ENCODE peak calls at places on chromosomes 11 and 22, in four cellular contexts. N is fibroblast of the aortic adventitia, T is cardiac fibroblast, B is H7. R is an unnamed sample.

GRCh38 chr11:32892355-32893090 is at the start of gene QSER1:
- DNase-seq in N (peak; percentile 29), T (peak; percentile 48), B (peak; percentile 94), R (peak; percentile 77)

GRCh38 chr11:43969543-43969942 is 27.1 kb downstream of the C11orf96 start:
- DNase-seq in B (no peak), T (peak; percentile 44), N (no peak), R (no peak)

GRCh38 chr11:61023086-61024035 is 51.9 kb downstream of the CD6 start:
- DNase-seq in B (no peak), T (no peak), N (no peak), R (no peak)

GRCh38 chr11:74849525-74850391 is 99.1 kb downstream of the XRRA1 start:
- DNase-seq in T (peak; percentile 89), N (peak; percentile 72), B (peak; percentile 69), R (no peak)

GRCh38 chr11:68137833-68138232 is 16.6 kb upstream of the CHKA start:
- DNase-seq in B (no peak), N (no peak), T (no peak), R (no peak)

GRCh38 chr11:62546937-62547625 is 475 bp upstream of the AHNAK start:
- DNase-seq in B (peak; percentile 76), T (peak; percentile 58), N (peak; percentile 37), R (peak; percentile 56)

GRCh38 chr22:22167791-22168189 is 76.8 kb upstream of the VPREB1 start:
- DNase-seq in T (no peak), N (no peak), B (no peak), R (no peak)

GRCh38 chr11:105046898-105047579 is 1.9 kb upstream of the CARD16 start:
- DNase-seq in B (no peak), T (peak; percentile 99), N (peak; percentile 98), R (peak; percentile 46)

GRCh38 chr11:94186342-94187203 is 57.9 kb downstream of the PANX1 start:
- DNase-seq in N (no peak), T (no peak), B (no peak), R (no peak)

GRCh38 chr11:73055002-73055401 is 87.1 kb downstream of the FCHSD2 start:
- DNase-seq in B (no peak), N (no peak), T (no peak), R (no peak)

GRCh38 chr11:9596926-9597325 is 23.5 kb downstream of the WEE1 start:
- DNase-seq in T (peak; percentile 44), B (no peak), N (no peak), R (no peak)

GRCh38 chr11:15180212-15180814 is 65.6 kb downstream of the INSC start:
- DNase-seq in T (no peak), N (peak; percentile 21), B (no peak), R (no peak)

GRCh38 chr11:27694992-27695391 is 5.3 kb downstream of the BDNF start:
- DNase-seq in T (peak; percentile 65), B (no peak), N (peak; percentile 76), R (no peak)

GRCh38 chr22:43222281-43222680 is 35.3 kb upstream of the TTLL12 start:
- DNase-seq in T (peak; percentile 4), N (no peak), B (no peak), R (no peak)

GRCh38 chr22:20653795-20654342 is 120.0 kb upstream of the SERPIND1 start:
- DNase-seq in N (no peak), T (no peak), B (no peak), R (no peak)

GRCh38 chr11:9046376-9046775 is 42.6 kb upstream of the NRIP3 start:
- DNase-seq in N (no peak), T (no peak), B (peak; percentile 50), R (no peak)

GRCh38 chr11:62888406-62888805 is 7.7 kb downstream of the SLC3A2 start:
- DNase-seq in T (no peak), N (no peak), B (no peak), R (no peak)

GRCh38 chr22:50479686-50480085 is 1.7 kb upstream of the ADM2 start:
- DNase-seq in B (no peak), T (no peak), N (no peak), R (no peak)

GRCh38 chr22:50483106-50483505 is 1.8 kb downstream of the ADM2 start:
- DNase-seq in B (no peak), T (no peak), N (no peak), R (no peak)

GRCh38 chr22:50481440-50482106 is at the start of gene ADM2:
- DNase-seq in N (peak; percentile 39), T (no peak), B (peak; percentile 100), R (peak; percentile 67)

GRCh38 chr22:50482107-50483074 is 1.0 kb downstream of the ADM2 start:
- DNase-seq in N (no peak), B (peak; percentile 88), T (no peak), R (no peak)

DNA sequence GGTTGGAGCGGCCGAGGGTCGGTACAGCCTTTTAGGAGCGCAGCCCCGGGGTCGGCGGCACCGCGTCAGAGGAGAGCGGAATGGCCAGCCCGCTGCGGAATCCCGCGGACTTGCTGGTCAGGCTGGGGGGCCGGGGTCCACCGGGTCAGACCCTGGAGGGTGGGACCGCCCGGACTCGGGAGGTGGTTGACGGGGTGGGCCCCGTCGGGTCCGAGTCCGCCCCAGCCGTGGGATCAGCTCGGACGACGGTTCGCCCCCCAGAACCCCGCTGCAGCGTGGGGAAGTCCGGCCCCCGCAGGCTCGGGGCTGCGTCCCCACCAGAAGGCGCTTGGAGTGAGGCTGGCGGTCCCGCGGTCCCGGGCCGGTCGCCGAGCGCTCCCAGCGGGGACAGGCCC is 301 bp upstream of the ADM2 start:
- DNase-seq in T (no peak), N (no peak), B (no peak), R (no peak)
- H3K4me3 ChIP-seq in T (peak overlapping the region; percentile 67), N (peak overlapping the region; percentile 83), B (peak overlapping the region; percentile 71), R (peak overlapping the region; percentile 52)

DNA sequence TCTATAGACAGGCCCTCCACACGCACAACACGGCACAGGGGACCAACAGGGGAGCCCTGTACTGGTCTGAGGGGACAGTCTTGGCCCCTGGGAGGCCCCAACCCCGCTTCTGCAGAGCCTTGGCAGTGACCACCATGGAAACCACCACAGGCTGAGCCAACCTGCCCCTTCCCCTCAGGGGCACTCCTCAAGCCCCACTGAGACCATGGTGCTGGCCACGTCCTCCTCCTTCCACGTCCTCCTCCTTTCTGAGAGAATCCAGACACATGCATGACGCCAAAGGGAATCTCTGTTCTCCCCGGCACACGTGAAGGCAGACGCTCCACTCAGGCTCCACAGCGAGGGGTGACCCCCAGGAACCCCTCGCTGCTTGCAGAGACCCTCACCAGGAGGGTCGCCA is 2.7 kb downstream of the BRD1 start:
- DNase-seq in N (no peak), B (no peak), T (no peak), R (no peak)
- H3K4me3 ChIP-seq in N (peak overlapping the region; percentile 80), B (no peak overlapping the region), T (peak overlapping the region; percentile 73), R (no peak overlapping the region)

DNA sequence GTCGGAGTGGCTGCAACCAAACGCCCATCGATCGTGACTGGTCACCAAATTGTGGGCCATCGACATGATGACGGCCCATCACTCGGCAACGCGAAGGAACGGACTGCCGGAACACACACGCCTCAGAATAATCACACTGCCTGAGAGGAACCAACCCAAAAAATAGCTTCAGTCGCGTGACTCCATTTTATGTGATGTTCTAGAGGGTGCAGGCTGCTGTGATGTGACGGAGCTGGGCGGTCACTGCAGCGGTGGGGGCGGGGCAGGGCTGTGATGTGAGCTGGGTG is 174.6 kb downstream of the CTTN start:
- DNase-seq in B (no peak), N (no peak), T (no peak), R (no peak)
- H3K4me3 ChIP-seq in B (no peak overlapping the region), N (no peak overlapping the region), T (no peak overlapping the region), R (no peak overlapping the region)

DNA sequence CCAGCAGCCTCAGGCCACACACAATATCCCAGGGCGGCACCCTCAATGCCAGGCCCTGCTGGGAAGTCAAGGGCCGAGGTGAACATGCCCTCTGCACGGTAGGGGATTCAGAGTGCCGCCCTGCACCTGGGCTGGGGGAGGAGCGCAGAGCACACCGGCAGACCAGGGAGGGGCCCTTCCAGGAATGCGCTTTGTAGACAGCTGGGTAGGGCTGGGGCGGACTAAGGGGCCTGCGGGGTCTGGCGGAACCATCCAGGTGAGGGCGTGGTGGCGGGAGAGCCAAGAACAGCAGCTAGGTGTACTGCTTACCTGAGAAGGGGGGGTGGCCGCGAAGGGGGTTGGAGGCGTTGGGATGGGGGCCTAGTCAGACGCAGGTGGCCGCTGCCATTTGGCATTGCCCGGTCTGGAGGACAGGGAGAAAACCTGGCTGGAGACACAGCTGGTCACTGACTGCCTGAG is 26.0 kb downstream of the DUSP8 start:
- DNase-seq in T (no peak), B (peak; percentile 89), N (no peak), R (peak; percentile 77)
- H3K4me3 ChIP-seq in T (no peak overlapping the region), B (peak overlapping the region; percentile 17), N (no peak overlapping the region), R (peak overlapping the region; percentile 47)

R was measured in colonic mucosa.